ENCODE peak calls at places on chromosome 16, in five cellular contexts. F is neuronal stem cell, U is H1, I is IMR-90, N is mesendoderm. Q is an unnamed sample.

GRCh38 chr16:8568231-8568617 is 22.1 kb downstream of the TMEM114 start:
- DNase-seq in N (no peak), U (no peak), F (no peak), I (peak), Q (no peak)

GRCh38 chr16:50657251-50657650 is 23.9 kb downstream of the SNX20 start:
- DNase-seq in F (no peak), I (no peak), U (no peak), N (no peak), Q (no peak)

GRCh38 chr16:67482260-67482924 is 955 bp downstream of the AGRP start:
- DNase-seq in N (no peak), I (no peak), F (no peak), U (no peak), Q (no peak)

GRCh38 chr16:53666816-53667415 is 36.7 kb downstream of the RPGRIP1L start:
- DNase-seq in I (no peak), F (no peak), U (no peak), N (no peak), Q (no peak)

GRCh38 chr16:66406534-66407368 is 20.3 kb upstream of the BEAN1 start:
- DNase-seq in F (peak), I (peak), N (peak), U (peak), Q (peak)

GRCh38 chr16:10601444-10602401 is 21.3 kb upstream of the EMP2 start:
- DNase-seq in U (no peak), I (no peak), F (no peak), N (peak), Q (peak)

GRCh38 chr16:80948886-80949502 is 57.7 kb downstream of the CMC2 start:
- DNase-seq in F (peak), N (peak), U (peak), I (peak), Q (peak)

GRCh38 chr16:49471038-49471727 is 97.6 kb downstream of the C16orf78 start:
- DNase-seq in F (no peak), U (peak), I (no peak), N (no peak), Q (no peak)

GRCh38 chr16:25580071-25580470 is 111.7 kb upstream of the HS3ST4 start:
- DNase-seq in I (no peak), U (no peak), F (no peak), N (peak), Q (peak)

GRCh38 chr16:4936991-4937781 is at the start of gene PPL:
- DNase-seq in U (peak), N (peak), F (peak), I (no peak), Q (peak)

GRCh38 chr16:28063047-28063521 is 430 bp downstream of the GSG1L start:
- DNase-seq in N (peak), I (peak), F (no peak), U (peak), Q (no peak)

GRCh38 chr16:4847774-4848587 is 700 bp downstream of the UBN1 start:
- DNase-seq in F (peak), N (peak), U (no peak), I (peak), Q (peak)

GRCh38 chr16:24568392-24568791 is 29.0 kb downstream of the RBBP6 start:
- DNase-seq in U (no peak), N (no peak), I (peak), F (no peak), Q (no peak)

GRCh38 chr16:19882186-19882585 is 2.5 kb downstream of the GPRC5B start:
- DNase-seq in U (peak), N (peak), F (no peak), I (no peak), Q (no peak)

GRCh38 chr16:81700780-81701165 is 78.3 kb upstream of the PLCG2 start:
- DNase-seq in I (no peak), F (no peak), N (no peak), U (no peak), Q (no peak)

GRCh38 chr16:4519274-4520058 is 19.1 kb downstream of the CDIP1 start:
- DNase-seq in N (no peak), F (no peak), I (no peak), U (no peak), Q (no peak)

GRCh38 chr16:71610936-71611871 is 14.8 kb upstream of the MARVELD3 start:
- DNase-seq in N (peak), I (peak), F (peak), U (peak), Q (peak)

GRCh38 chr16:19933740-19934139 is 49.1 kb upstream of the GPRC5B start:
- DNase-seq in N (no peak), I (no peak), F (no peak), U (no peak), Q (no peak)

GRCh38 chr16:27853101-27853500 is 210.4 kb downstream of the GSG1L start:
- DNase-seq in U (no peak), F (no peak), N (no peak), I (no peak), Q (no peak)

GRCh38 chr16:11781773-11782172 is 15.3 kb downstream of the ZC3H7A start:
- DNase-seq in U (no peak), F (no peak), I (no peak), N (no peak), Q (no peak)

GRCh38 chr16:2897110-2897509 is 14.1 kb downstream of the FLYWCH2 start:
- DNase-seq in N (no peak), I (peak), U (no peak), F (no peak), Q (no peak)

GRCh38 chr16:27472091-27473020 is 70.4 kb downstream of the IL21R start:
- DNase-seq in N (no peak), I (no peak), U (no peak), F (no peak), Q (no peak)

GRCh38 chr16:47136101-47136820 is 7.5 kb downstream of the NETO2 start:
- DNase-seq in U (no peak), N (peak), I (peak), F (no peak), Q (no peak)

GRCh38 chr16:1532081-1532760 is 1.2 kb upstream of the TMEM204 start:
- DNase-seq in F (no peak), U (no peak), I (no peak), N (no peak), Q (no peak)

GRCh38 chr16:1530883-1531637 is 2.4 kb upstream of the TMEM204 start:
- DNase-seq in I (peak), U (no peak), F (no peak), N (no peak), Q (peak)

GRCh38 chr16:1528921-1529537 is 4.4 kb upstream of the TMEM204 start:
- DNase-seq in I (no peak), U (no peak), F (no peak), N (no peak), Q (no peak)

GRCh38 chr16:1531638-1531910 is 1.9 kb upstream of the TMEM204 start:
- DNase-seq in F (no peak), I (no peak), U (no peak), N (no peak), Q (no peak)

GRCh38 chr16:1530349-1530882 is 3.0 kb upstream of the TMEM204 start:
- DNase-seq in I (no peak), F (no peak), U (no peak), N (no peak), Q (peak)
- H2BK120ac ChIP-seq in I (no peak), F (no peak), U (no peak), N (no peak), Q (peak)

GRCh38 chr16:72785886-72786285 is 262.0 kb downstream of the ZFHX3 start:
- DNase-seq in F (no peak), U (no peak), N (no peak), I (peak), Q (no peak)

GRCh38 chr16:72786606-72787005 is 261.3 kb downstream of the ZFHX3 start:
- DNase-seq in N (no peak), F (no peak), I (no peak), U (no peak), Q (no peak)

GRCh38 chr16:72787519-72788268 is 260.2 kb downstream of the ZFHX3 start:
- DNase-seq in U (peak), I (peak), F (peak), N (peak), Q (peak)

GRCh38 chr16:72787130-72787518 is 260.8 kb downstream of the ZFHX3 start:
- DNase-seq in N (no peak), F (no peak), I (no peak), U (peak), Q (no peak)

GRCh38 chr16:72783716-72784320 is 264.1 kb downstream of the ZFHX3 start:
- DNase-seq in I (peak), F (no peak), N (no peak), U (no peak), Q (no peak)
- H2BK120ac ChIP-seq in I (no peak), F (no peak), N (no peak), U (no peak), Q (no peak)

GRCh38 chr16:15564619-15565339 is 78.2 kb downstream of the MARF1 start:
- DNase-seq in N (no peak), U (no peak), I (peak), F (no peak), Q (peak)
- H2BK120ac ChIP-seq in N (no peak), U (no peak), I (no peak), F (no peak), Q (no peak)

GRCh38 chr16:72789465-72789864 is 258.5 kb downstream of the ZFHX3 start:
- DNase-seq in U (no peak), F (no peak), I (no peak), N (no peak), Q (no peak)

GRCh38 chr16:72793017-72793416 is 254.9 kb downstream of the ZFHX3 start:
- DNase-seq in I (no peak), F (no peak), N (no peak), U (no peak), Q (no peak)

GRCh38 chr16:72789921-72790320 is 258.0 kb downstream of the ZFHX3 start:
- DNase-seq in I (no peak), F (no peak), U (no peak), N (no peak), Q (no peak)

GRCh38 chr16:72791786-72792185 is 256.1 kb downstream of the ZFHX3 start:
- DNase-seq in I (no peak), F (no peak), N (no peak), U (no peak), Q (no peak)

DNA sequence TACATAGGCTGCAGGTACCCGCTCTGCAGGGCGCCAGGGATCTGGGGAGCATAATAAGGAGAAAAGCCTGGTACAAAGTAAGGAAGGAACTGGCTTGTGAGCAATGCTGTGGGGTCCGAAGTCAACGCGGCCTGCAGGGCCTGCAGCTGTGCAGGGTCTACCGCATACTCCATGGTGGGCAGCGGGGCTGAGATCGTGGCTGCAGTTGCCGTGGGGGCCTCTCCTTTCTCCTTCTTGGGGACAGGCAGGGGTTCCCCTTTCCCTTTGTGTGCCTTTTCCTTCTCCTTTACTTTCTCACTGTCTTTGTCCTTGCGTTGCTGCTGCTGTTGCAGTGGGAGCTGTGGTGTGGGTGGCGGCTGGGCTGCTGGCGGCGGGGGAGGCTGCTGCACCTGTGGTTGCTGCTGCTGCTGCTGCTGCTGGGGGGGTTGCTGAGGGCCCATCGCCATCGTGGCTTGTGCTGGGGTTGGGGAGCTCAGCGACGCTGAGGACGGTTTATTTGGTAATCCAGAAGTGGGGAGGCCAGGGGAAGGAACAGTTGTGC is 259.6 kb downstream of the ZFHX3 start:
- DNase-seq in F (no peak), N (no peak), U (no peak), I (no peak), Q (no peak)
- H2BK120ac ChIP-seq in F (no peak), N (no peak), U (no peak), I (no peak), Q (no peak)

DNA sequence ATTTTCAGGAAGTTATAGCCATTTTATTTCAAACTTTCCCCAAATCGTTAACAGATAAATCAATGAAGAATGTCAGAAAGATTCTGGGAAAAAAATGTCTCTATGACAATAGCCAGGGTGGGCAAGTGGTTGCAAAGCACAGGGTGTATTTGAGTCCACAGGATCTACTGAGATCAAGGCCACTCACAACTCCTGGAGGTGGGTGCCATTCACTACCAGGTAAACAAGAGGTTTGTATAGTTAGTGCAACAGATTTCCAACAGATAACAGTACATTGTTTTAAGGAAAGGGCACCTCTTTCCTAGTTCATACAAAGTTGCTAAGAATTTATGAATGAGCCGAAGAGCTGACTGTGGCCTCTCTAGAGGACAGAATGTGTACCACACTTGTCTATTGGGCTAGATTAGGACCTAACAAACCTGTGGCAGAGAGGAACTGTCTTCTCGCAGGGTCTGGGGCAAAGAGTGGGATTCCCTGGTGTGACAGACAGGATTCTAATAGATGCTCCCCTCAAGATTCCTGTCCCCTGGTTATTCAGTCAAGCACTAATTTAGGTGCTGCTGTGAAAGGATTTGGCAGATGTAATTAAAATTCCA is 52.0 kb upstream of the ZNF629 start:
- DNase-seq in N (no peak), F (no peak), U (no peak), I (no peak), Q (peak)
- H2BK120ac ChIP-seq in N (no peak), F (no peak), U (no peak), I (no peak), Q (no peak)

GRCh38 chr16:57381791-57382534 is 9.7 kb downstream of the CX3CL1 start:
- DNase-seq in N (no peak), U (no peak), F (no peak), I (no peak), Q (no peak)
- H2BK120ac ChIP-seq in N (no peak), U (no peak), F (no peak), I (no peak), Q (peak)

DNA sequence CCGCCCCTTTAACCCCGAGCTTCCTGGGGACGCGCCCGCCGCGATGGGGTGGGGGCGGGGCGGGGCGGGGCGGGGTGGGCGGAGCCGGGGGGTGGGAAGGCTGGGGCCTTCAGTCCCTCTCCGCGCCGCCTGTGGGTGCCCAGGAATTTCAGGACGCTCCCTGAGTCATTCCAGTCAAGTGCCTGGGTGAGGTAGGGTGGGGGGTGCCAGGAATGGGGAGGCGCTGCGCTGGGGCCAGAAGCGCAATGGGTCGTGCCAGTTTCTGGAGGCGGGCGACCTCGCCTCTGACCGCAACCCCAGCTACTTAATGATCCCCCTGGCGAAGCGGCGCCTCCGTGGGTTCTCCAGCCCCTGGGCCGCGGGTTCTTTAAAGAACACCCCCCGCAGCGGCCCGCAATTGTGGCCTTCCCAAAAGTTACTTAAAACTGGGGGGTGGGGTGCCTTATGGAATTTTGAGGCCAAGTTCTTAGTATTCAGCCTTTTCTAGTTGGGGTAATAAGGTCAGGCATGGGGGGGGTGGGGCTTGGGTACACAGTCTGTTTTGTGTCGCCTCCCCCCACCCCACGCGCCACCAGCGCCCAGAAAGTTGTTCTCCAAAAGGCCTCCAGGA is 826 bp upstream of the GSE1 start:
- DNase-seq in N (no peak), F (peak), U (peak), I (peak), Q (peak)
- H2BK120ac ChIP-seq in N (no peak), F (no peak), U (no peak), I (peak), Q (no peak)

GRCh38 chr16:77191259-77191969 is 424 bp downstream of the MON1B start:
- DNase-seq in U (no peak), I (no peak), N (no peak), F (no peak), Q (no peak)

GRCh38 chr16:77193377-77193776 is 2.4 kb downstream of the MON1B start:
- DNase-seq in U (no peak), I (no peak), F (no peak), N (no peak), Q (no peak)

GRCh38 chr16:77194295-77195231 is 3.6 kb downstream of the MON1B start:
- DNase-seq in N (no peak), F (no peak), I (no peak), U (peak), Q (no peak)

GRCh38 chr16:77190190-77190477 is 856 bp upstream of the MON1B start:
- DNase-seq in I (no peak), F (no peak), N (no peak), U (no peak), Q (no peak)

GRCh38 chr16:77190478-77191258 is at the start of gene MON1B:
- DNase-seq in F (peak), N (peak), I (peak), U (peak), Q (peak)
- H2BK120ac ChIP-seq in F (no peak), N (no peak), I (peak), U (no peak), Q (peak)

GRCh38 chr16:85363427-85363826 is 249.7 kb upstream of the GSE1 start:
- DNase-seq in F (no peak), I (no peak), U (no peak), N (no peak), Q (no peak)
- H2BK120ac ChIP-seq in F (no peak), I (no peak), U (no peak), N (no peak), Q (peak)

GRCh38 chr16:427295-427694 is 1.8 kb downstream of the RAB11FIP3 start:
- DNase-seq in N (no peak), I (no peak), F (no peak), U (no peak), Q (no peak)
- H2BK120ac ChIP-seq in N (no peak), I (no peak), F (no peak), U (no peak), Q (no peak)